ENCODE peak calls at places on chromosome 16, in four cellular contexts. Y is thoracic aorta, V is pancreas, A is ovary. T is an unnamed sample.

GRCh38 chr16:66946541-66946940 is 11.2 kb downstream of the CES2 start:
- DNase-seq in V (no peak), A (no peak), Y (no peak), T (no peak)

GRCh38 chr16:4123617-4124300 is 7.5 kb upstream of the ADCY9 start:
- DNase-seq in Y (no peak), A (no peak), V (no peak), T (no peak)

GRCh38 chr16:27315333-27316037 is 1.7 kb downstream of the IL4R start:
- DNase-seq in Y (peak; percentile 67), A (peak; percentile 65), V (no peak), T (peak; percentile 78)

GRCh38 chr16:79994413-79994812 is 393.9 kb upstream of the MAF start:
- DNase-seq in Y (no peak), V (no peak), A (no peak), T (no peak)

GRCh38 chr16:1812732-1813163 is 13.9 kb downstream of the HAGH start:
- DNase-seq in Y (no peak), A (peak; percentile 67), V (peak; percentile 69), T (no peak)

GRCh38 chr16:76193851-76194620 is 83.2 kb upstream of the CNTNAP4 start:
- DNase-seq in A (no peak), V (no peak), Y (no peak), T (no peak)

GRCh38 chr16:52212841-52213240 is 334.1 kb downstream of the TOX3 start:
- DNase-seq in Y (no peak), V (no peak), A (no peak), T (no peak)

GRCh38 chr16:67207857-67208524 is 9.1 kb downstream of the ELMO3 start:
- DNase-seq in V (peak; percentile 37), Y (no peak), A (peak; percentile 12), T (no peak)

GRCh38 chr16:47258874-47259461 is 115.2 kb upstream of the NETO2 start:
- DNase-seq in A (no peak), Y (no peak), V (no peak), T (no peak)

GRCh38 chr16:48435906-48436305 is 50.7 kb upstream of the SIAH1 start:
- DNase-seq in A (no peak), V (no peak), Y (no peak), T (no peak)

GRCh38 chr16:48441106-48441505 is 55.9 kb upstream of the SIAH1 start:
- DNase-seq in Y (no peak), A (no peak), V (no peak), T (no peak)

GRCh38 chr16:48435319-48435682 is 50.1 kb upstream of the SIAH1 start:
- DNase-seq in Y (no peak), A (no peak), V (no peak), T (no peak)

GRCh38 chr16:48441863-48442279 is 56.7 kb upstream of the SIAH1 start:
- DNase-seq in Y (no peak), V (no peak), A (no peak), T (no peak)

DNA sequence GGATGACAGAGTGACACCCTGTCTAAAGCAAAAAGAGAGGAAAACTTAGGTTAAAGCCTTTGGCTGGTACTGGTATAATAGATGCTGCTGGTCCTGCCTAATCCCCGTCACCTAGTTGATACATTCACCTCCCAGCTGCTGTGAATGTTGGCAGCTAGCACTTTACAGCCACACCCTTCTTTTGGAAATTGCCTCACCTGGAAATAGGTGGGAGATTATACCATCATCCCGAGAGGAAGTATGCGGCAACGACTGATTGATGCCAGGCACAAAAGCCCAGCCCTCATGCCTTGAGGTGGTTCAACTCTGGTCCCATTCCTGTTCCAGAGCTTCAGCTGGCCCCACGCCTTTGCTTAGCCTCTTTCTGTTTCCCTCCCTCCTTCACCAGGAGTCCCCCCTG is 53.2 kb upstream of the SIAH1 start:
- DNase-seq in V (no peak), A (no peak), Y (no peak), T (no peak)
- H3K4me1 ChIP-seq in V (no peaks in the 10 kb centered on the region), A (peaks cover 5% of the 10 kb centered on the region), Y (no peaks in the 10 kb centered on the region), T (no peaks in the 10 kb centered on the region)

DNA sequence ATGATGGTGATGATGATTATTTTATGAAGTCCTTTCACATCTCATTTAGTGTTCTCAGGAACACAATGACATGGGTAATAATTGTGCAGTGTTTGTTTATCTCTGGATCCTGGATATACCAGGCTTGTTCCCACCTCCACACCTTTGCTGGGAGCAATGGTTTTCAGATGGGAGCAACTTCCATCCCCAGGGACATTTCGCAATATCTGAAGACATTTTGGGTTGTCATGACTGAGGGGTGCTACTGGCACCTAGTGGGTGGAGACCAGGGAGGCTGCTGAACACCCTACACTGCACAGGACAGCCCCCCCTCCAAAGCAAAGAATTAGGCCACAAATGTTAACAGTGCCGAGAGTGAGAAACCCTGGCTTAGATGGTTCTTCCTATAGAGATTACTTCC is 13.5 kb upstream of the SALL1 start:
- DNase-seq in A (no peak), V (no peak), Y (no peak), T (no peak)
- H3K27ac ChIP-seq in A (no peak overlapping the region), V (no peak overlapping the region), Y (no peak overlapping the region), T (no peak overlapping the region)

GRCh38 chr16:641326-642188 is at the start of gene MCRIP2:
- DNase-seq in Y (no peak), A (peak; percentile 85), V (peak; percentile 93), T (peak; percentile 91)

GRCh38 chr16:642189-643049 is 791 bp downstream of the MCRIP2 start:
- DNase-seq in V (peak; percentile 89), Y (no peak), A (peak; percentile 81), T (no peak)

GRCh38 chr16:640614-641013 is 1.0 kb upstream of the MCRIP2 start:
- DNase-seq in V (peak; percentile 51), A (no peak), Y (no peak), T (no peak)

GRCh38 chr16:644556-644955 is 2.9 kb downstream of the MCRIP2 start:
- DNase-seq in A (no peak), V (no peak), Y (no peak), T (no peak)

GRCh38 chr16:643050-643368 is 1.4 kb downstream of the MCRIP2 start:
- DNase-seq in V (no peak), A (no peak), Y (no peak), T (no peak)
- H3K4me1 ChIP-seq in V (peaks cover 23% of the 10 kb centered on the region), A (peaks cover 17% of the 10 kb centered on the region), Y (peaks cover 13% of the 10 kb centered on the region), T (peaks cover 49% of the 10 kb centered on the region)

GRCh38 chr16:78100162-78100467 is 661 bp downstream of the WWOX start:
- DNase-seq in Y (no peak), A (no peak), V (no peak), T (no peak)
- H3K27ac ChIP-seq in Y (no peak overlapping the region), A (no peak overlapping the region), V (peak overlapping the region; percentile 86), T (peak overlapping the region; percentile 94)

DNA sequence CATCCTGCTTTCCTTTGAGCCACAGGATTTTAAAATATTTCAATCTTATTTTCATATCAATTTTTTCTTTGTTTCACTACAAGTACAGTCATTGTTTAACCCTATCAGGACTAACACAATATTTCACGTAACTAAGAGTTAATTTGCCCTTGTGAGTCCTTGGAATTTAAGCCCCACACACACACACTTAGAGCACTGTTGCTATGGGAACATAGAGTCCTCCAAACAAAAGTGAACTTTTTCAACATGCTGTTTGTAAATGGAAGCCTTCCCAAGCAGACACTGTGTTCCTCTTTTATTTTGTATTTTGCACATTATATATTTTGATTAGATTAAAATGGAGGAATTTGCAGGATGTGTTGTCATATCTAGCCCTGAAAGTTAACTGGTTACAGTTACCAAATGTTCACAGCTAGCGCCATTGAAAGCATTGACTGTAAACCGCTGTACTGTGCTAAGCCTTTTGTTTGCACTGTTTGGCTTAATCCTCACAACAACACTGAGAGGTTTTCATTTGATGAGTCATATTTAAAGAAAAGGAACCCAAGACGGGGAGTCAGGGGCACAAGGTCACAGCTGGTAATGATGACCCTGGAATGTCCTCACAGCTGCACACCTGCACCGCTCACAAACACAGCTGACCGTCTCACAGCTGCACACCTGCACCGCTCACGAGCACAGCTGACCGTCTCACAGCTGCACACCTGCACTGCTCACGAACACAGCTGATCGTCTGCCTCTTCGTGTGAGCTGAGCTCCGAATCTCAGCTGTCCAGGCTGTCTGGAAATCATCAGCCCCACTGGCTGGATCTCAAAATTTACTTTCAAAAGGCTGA is 6.3 kb downstream of the HSBP1 start:
- DNase-seq in V (peak; percentile 66), A (peak; percentile 41), Y (no peak), T (peak; percentile 40)
- H3K4me1 ChIP-seq in V (peaks cover 11% of the 10 kb centered on the region), A (peaks cover 6% of the 10 kb centered on the region), Y (peaks cover 6% of the 10 kb centered on the region), T (no peaks in the 10 kb centered on the region)

GRCh38 chr16:15993128-15993527 is 43.7 kb downstream of the ABCC1 start:
- DNase-seq in V (no peak), A (no peak), Y (no peak), T (no peak)

GRCh38 chr16:15993541-15993940 is 44.1 kb downstream of the ABCC1 start:
- DNase-seq in A (no peak), Y (no peak), V (no peak), T (no peak)

GRCh38 chr16:15993946-15994665 is 44.7 kb downstream of the ABCC1 start:
- DNase-seq in A (no peak), V (no peak), Y (peak; percentile 33), T (peak; percentile 56)

GRCh38 chr16:15988268-15989013 is 39.0 kb downstream of the ABCC1 start:
- DNase-seq in Y (no peak), V (no peak), A (no peak), T (no peak)

DNA sequence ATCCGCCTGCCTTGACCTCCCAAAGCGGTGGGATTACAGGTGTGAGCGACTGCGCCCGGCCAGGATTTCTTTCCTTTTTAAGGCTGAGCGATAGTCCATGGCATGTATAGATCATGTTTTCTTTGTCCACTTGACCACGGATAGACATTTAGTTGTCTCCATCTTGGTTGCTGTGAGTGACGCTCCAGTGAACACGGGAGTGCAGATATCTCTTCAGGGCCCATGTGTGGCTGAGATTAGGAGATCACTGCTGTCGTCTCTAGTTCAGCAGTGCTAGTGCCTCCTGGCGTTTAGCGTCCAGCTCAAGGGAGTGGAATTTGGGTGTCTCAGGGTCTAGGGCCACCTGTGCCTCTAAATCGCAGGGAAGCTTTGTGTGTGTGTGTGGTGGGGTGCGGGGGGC is 41.5 kb downstream of the ABCC1 start:
- DNase-seq in Y (no peak), V (no peak), A (no peak), T (no peak)
- H3K27ac ChIP-seq in Y (no peak overlapping the region), V (no peak overlapping the region), A (no peak overlapping the region), T (no peak overlapping the region)

DNA sequence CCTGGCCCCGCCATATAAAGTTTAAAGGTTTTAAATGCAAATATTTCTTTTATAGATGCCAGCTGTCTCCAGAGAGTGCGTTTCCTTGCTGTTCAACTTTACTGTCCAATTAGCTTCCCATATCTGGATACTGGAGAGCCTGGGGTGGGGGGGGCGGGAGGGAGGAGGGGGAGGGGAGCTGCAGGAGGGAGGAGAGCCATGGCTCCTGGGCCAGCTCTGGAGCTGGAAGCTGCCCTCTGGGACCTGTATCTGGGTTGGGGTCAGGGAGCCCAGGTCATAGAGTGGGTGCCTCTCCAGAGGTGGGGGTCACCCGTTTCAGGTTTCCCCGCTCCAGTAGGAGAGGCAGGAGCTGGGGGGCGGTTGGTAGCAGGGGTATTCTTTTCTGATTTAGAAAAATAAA is 6.2 kb upstream of the GSE1 start:
- DNase-seq in V (no peak), Y (no peak), A (no peak), T (no peak)
- H3K4me1 ChIP-seq in V (peaks cover 53% of the 10 kb centered on the region), Y (peaks cover 11% of the 10 kb centered on the region), A (peaks cover 18% of the 10 kb centered on the region), T (peaks cover 5% of the 10 kb centered on the region)

T was measured in tibial artery.